ENCODE peak calls at places on chromosomes 13 and 19, in five cellular contexts. One of them, this sample, is unnamed.

GRCh38 chr13:91359566-91359965 is 12.1 kb downstream of the MIR17HG start:
- DNase-seq in C1 segment of cervical spinal cord: no peak
- DNase-seq in nephron progenitor cell: no peak
- DNase-seq in GM04504: no peak
- DNase-seq in activated CD4-positive, alpha-beta T cell treated with anti-CD3 and anti-CD28 coated beads for 48 hours: no peak
- DNase-seq in this sample: no peak

GRCh38 chr19:2353895-2354592 is 6.0 kb upstream of the TMPRSS9 start:
- DNase-seq in C1 segment of cervical spinal cord: no peak
- DNase-seq in nephron progenitor cell: no peak
- DNase-seq in GM04504: no peak
- DNase-seq in activated CD4-positive, alpha-beta T cell treated with anti-CD3 and anti-CD28 coated beads for 48 hours: no peak
- DNase-seq in this sample: no peak

GRCh38 chr19:49889038-49889686 is 7.5 kb downstream of the IL4I1 start:
- DNase-seq in C1 segment of cervical spinal cord: no peak
- DNase-seq in nephron progenitor cell: no peak
- DNase-seq in GM04504: no peak
- DNase-seq in activated CD4-positive, alpha-beta T cell treated with anti-CD3 and anti-CD28 coated beads for 48 hours: no peak
- DNase-seq in this sample: no peak

GRCh38 chr13:113860579-113861432 is 3.1 kb downstream of the GAS6 start:
- DNase-seq in C1 segment of cervical spinal cord: no peak
- DNase-seq in nephron progenitor cell: peak
- DNase-seq in GM04504: no peak
- DNase-seq in activated CD4-positive, alpha-beta T cell treated with anti-CD3 and anti-CD28 coated beads for 48 hours: no peak
- DNase-seq in this sample: peak

GRCh38 chr19:4660181-4660791 is 9.9 kb downstream of the MYDGF start:
- DNase-seq in C1 segment of cervical spinal cord: no peak
- DNase-seq in nephron progenitor cell: no peak
- DNase-seq in GM04504: no peak
- DNase-seq in activated CD4-positive, alpha-beta T cell treated with anti-CD3 and anti-CD28 coated beads for 48 hours: no peak
- DNase-seq in this sample: no peak

GRCh38 chr19:39692166-39692565 is 12.1 kb upstream of the LGALS14 start:
- DNase-seq in C1 segment of cervical spinal cord: no peak
- DNase-seq in nephron progenitor cell: no peak
- DNase-seq in GM04504: no peak
- DNase-seq in activated CD4-positive, alpha-beta T cell treated with anti-CD3 and anti-CD28 coated beads for 48 hours: peak
- DNase-seq in this sample: no peak

GRCh38 chr13:36370108-36370429 is 23.9 kb upstream of the SPART start:
- DNase-seq in C1 segment of cervical spinal cord: peak
- DNase-seq in nephron progenitor cell: no peak
- DNase-seq in GM04504: no peak
- DNase-seq in activated CD4-positive, alpha-beta T cell treated with anti-CD3 and anti-CD28 coated beads for 48 hours: no peak
- DNase-seq in this sample: no peak

GRCh38 chr13:71254384-71254783 is 612.6 kb downstream of the DACH1 start:
- DNase-seq in C1 segment of cervical spinal cord: no peak
- DNase-seq in nephron progenitor cell: no peak
- DNase-seq in GM04504: no peak
- DNase-seq in activated CD4-positive, alpha-beta T cell treated with anti-CD3 and anti-CD28 coated beads for 48 hours: no peak
- DNase-seq in this sample: no peak

GRCh38 chr19:4844348-4845179 is 13.1 kb upstream of the TICAM1 start:
- DNase-seq in C1 segment of cervical spinal cord: no peak
- DNase-seq in nephron progenitor cell: no peak
- DNase-seq in GM04504: peak
- DNase-seq in activated CD4-positive, alpha-beta T cell treated with anti-CD3 and anti-CD28 coated beads for 48 hours: no peak
- DNase-seq in this sample: no peak

GRCh38 chr19:5002143-5002542 is 33.2 kb downstream of the KDM4B start:
- DNase-seq in C1 segment of cervical spinal cord: no peak
- DNase-seq in nephron progenitor cell: no peak
- DNase-seq in GM04504: no peak
- DNase-seq in activated CD4-positive, alpha-beta T cell treated with anti-CD3 and anti-CD28 coated beads for 48 hours: no peak
- DNase-seq in this sample: no peak

GRCh38 chr13:80141114-80141849 is 199.6 kb downstream of the SPRY2 start:
- DNase-seq in C1 segment of cervical spinal cord: peak
- DNase-seq in nephron progenitor cell: no peak
- DNase-seq in GM04504: no peak
- DNase-seq in activated CD4-positive, alpha-beta T cell treated with anti-CD3 and anti-CD28 coated beads for 48 hours: no peak
- DNase-seq in this sample: no peak